ENCODE peak calls at places on chromosomes 11 and 22, in eight cellular contexts. S, J, F, X, A, D, P and U are unnamed samples.

GRCh38 chr11:76606102-76606793 is 64.3 kb downstream of the LRRC32 start:
- DNase-seq in S (no peak), J (no peak), F (no peak), X (no peak), A (peak; percentile 69), D (no peak), P (no peak), U (no peak)

GRCh38 chr11:119263352-119263940 is 53.5 kb downstream of the MCAM start:
- DNase-seq in S (no peak), J (no peak), F (no peak), X (no peak), A (no peak), D (no peak), P (no peak), U (no peak)

GRCh38 chr11:100739636-100740035 is 52.5 kb downstream of the ARHGAP42 start:
- DNase-seq in S (no peak), J (no peak), F (no peak), X (peak; percentile 96), A (peak; percentile 38), D (no peak), P (no peak), U (no peak)

GRCh38 chr22:19943665-19944026 is 2.0 kb upstream of the TXNRD2 start:
- DNase-seq in S (no peak), J (no peak), F (no peak), X (peak; percentile 70), A (no peak), D (no peak), P (no peak), U (peak; percentile 38)

GRCh38 chr11:47179655-47179991 is 2.9 kb upstream of the ARFGAP2 start:
- DNase-seq in S (peak; percentile 72), J (no peak), F (peak; percentile 59), X (peak; percentile 25), A (no peak), D (no peak), P (no peak), U (peak; percentile 66)

GRCh38 chr22:45306139-45306538 is 3.6 kb upstream of the FAM118A start:
- DNase-seq in S (no peak), J (no peak), F (no peak), X (no peak), A (no peak), D (no peak), P (no peak), U (no peak)

GRCh38 chr11:130213143-130213978 is 53.8 kb downstream of the ST14 start:
- DNase-seq in S (peak; percentile 84), J (peak; percentile 44), F (peak; percentile 69), X (no peak), A (peak; percentile 57), D (no peak), P (peak; percentile 51), U (peak; percentile 79)

GRCh38 chr11:534592-535518 is 521 bp downstream of the HRAS start:
- DNase-seq in S (peak; percentile 28), J (no peak), F (no peak), X (no peak), A (peak; percentile 21), D (no peak), P (no peak), U (peak; percentile 55)

GRCh38 chr11:65109231-65110198 is 2.2 kb upstream of the TM7SF2 start:
- DNase-seq in S (no peak), J (no peak), F (no peak), X (no peak), A (peak; percentile 14), D (no peak), P (no peak), U (no peak)

GRCh38 chr22:38016182-38017078 is 32.1 kb upstream of the SOX10 start:
- DNase-seq in S (no peak), J (peak; percentile 86), F (no peak), X (no peak), A (no peak), D (no peak), P (no peak), U (no peak)

GRCh38 chr22:27260087-27260730 is 541.3 kb downstream of the MN1 start:
- DNase-seq in S (peak; percentile 42), J (no peak), F (no peak), X (no peak), A (no peak), D (no peak), P (no peak), U (peak; percentile 88)

GRCh38 chr22:49827853-49828598 is at the start of gene BRD1:
- DNase-seq in S (no peak), J (no peak), F (peak; percentile 52), X (peak; percentile 8), A (peak; percentile 66), D (no peak), P (peak; percentile 46), U (no peak)

GRCh38 chr11:117881217-117881616 is 4.8 kb upstream of the FXYD6 start:
- DNase-seq in S (no peak), J (no peak), F (no peak), X (no peak), A (no peak), D (no peak), P (no peak), U (no peak)

GRCh38 chr11:42770444-42771065 is 541.2 kb upstream of the API5 start:
- DNase-seq in S (peak; percentile 33), J (no peak), F (peak; percentile 18), X (no peak), A (no peak), D (no peak), P (no peak), U (peak; percentile 7)

GRCh38 chr22:32818446-32819115 is 17.1 kb downstream of the TIMP3 start:
- DNase-seq in S (no peak), J (no peak), F (no peak), X (no peak), A (peak; percentile 54), D (no peak), P (no peak), U (peak; percentile 62)

GRCh38 chr11:128367573-128367972 is 219.8 kb downstream of the ETS1 start:
- DNase-seq in S (no peak), J (no peak), F (no peak), X (no peak), A (no peak), D (no peak), P (no peak), U (no peak)

GRCh38 chr11:2797741-2798361 is 87.7 kb downstream of the CDKN1C start:
- DNase-seq in S (peak; percentile 7), J (no peak), F (no peak), X (no peak), A (peak; percentile 4), D (no peak), P (no peak), U (no peak)